ENCODE peak calls at places on chromosomes 16 and 17, in five cellular contexts. S, I, G, D and R are unnamed samples.

GRCh38 chr16:78665373-78665772 is 565.9 kb downstream of the WWOX start:
- DNase-seq in S (peak), I (no peak), G (no peak), D (no peak), R (no peak)

GRCh38 chr17:79648181-79648831 is 37.5 kb upstream of the RBFOX3 start:
- DNase-seq in S (no peak), I (no peak), G (no peak), D (no peak), R (no peak)

GRCh38 chr16:84517366-84517765 is 12.9 kb upstream of the MEAK7 start:
- DNase-seq in S (no peak), I (no peak), G (no peak), D (no peak), R (peak)

GRCh38 chr17:44522883-44523671 is 19.9 kb upstream of the GPATCH8 start:
- DNase-seq in S (peak), I (no peak), G (peak), D (no peak), R (peak)

GRCh38 chr17:12637015-12637414 is 28.7 kb upstream of the MYOCD start:
- DNase-seq in S (peak), I (no peak), G (no peak), D (no peak), R (no peak)

GRCh38 chr17:43406676-43407645 is 8.2 kb downstream of the ARL4D start:
- DNase-seq in S (peak), I (no peak), G (no peak), D (peak), R (no peak)

GRCh38 chr16:14198012-14198411 is 126.9 kb downstream of the MRTFB start:
- DNase-seq in S (no peak), I (no peak), G (no peak), D (no peak), R (no peak)

GRCh38 chr17:28416703-28417311 is 10.8 kb upstream of the SLC46A1 start:
- DNase-seq in S (peak), I (no peak), G (peak), D (no peak), R (peak)

GRCh38 chr17:77507116-77507885 is 366.5 kb downstream of the SEC14L1 start:
- DNase-seq in S (no peak), I (peak), G (no peak), D (no peak), R (no peak)

GRCh38 chr17:18921912-18922451 is 30.0 kb upstream of the SLC5A10 start:
- DNase-seq in S (no peak), I (no peak), G (peak), D (no peak), R (no peak)

GRCh38 chr16:20734782-20735181 is 6.8 kb downstream of the THUMPD1 start:
- DNase-seq in S (no peak), I (no peak), G (no peak), D (no peak), R (no peak)

GRCh38 chr16:78957328-78958100 is 643.0 kb downstream of the MAF start:
- DNase-seq in S (no peak), I (no peak), G (peak), D (no peak), R (no peak)

GRCh38 chr16:80583466-80583865 is 42.7 kb downstream of the DYNLRB2 start:
- DNase-seq in S (peak), I (no peak), G (peak), D (no peak), R (no peak)

GRCh38 chr17:8175795-8176196 is 384 bp downstream of the TMEM107 start:
- DNase-seq in S (no peak), I (no peak), G (no peak), D (no peak), R (peak)

GRCh38 chr17:48647103-48647963 is 21.2 kb upstream of the HOXB9 start:
- DNase-seq in S (no peak), I (peak), G (no peak), D (no peak), R (no peak)

GRCh38 chr17:15341385-15341849 is at the start of gene TEKT3:
- DNase-seq in S (peak), I (peak), G (peak), D (peak), R (peak)

GRCh38 chr16:63361032-63361624 is 1324.9 kb upstream of the CDH8 start:
- DNase-seq in S (peak), I (no peak), G (no peak), D (no peak), R (no peak)

GRCh38 chr17:45096141-45096540 is 35.0 kb downstream of the NMT1 start:
- DNase-seq in S (peak), I (no peak), G (no peak), D (no peak), R (no peak)